ENCODE peak calls at places on chromosomes 11 and 22, in ten cellular contexts. One of them, this sample, is unnamed.

GRCh38 chr22:35970601-35971417 is 57.8 kb downstream of the RBFOX2 start:
- DNase-seq in RWPE1: no peak
- DNase-seq in astrocyte of the cerebellum: no peak
- DNase-seq in heart left ventricle: no peak
- DNase-seq in left lung: no peak
- DNase-seq in WTC11: no peak
- DNase-seq in tibial nerve: no peak
- DNase-seq in coronary artery: no peak
- DNase-seq in right lobe of liver: no peak
- DNase-seq in AG09309: no peak
- DNase-seq in this sample: no peak

GRCh38 chr22:48596111-48596860 is 1231.4 kb downstream of the BRD1 start:
- DNase-seq in tibial nerve: no peak
- DNase-seq in right lobe of liver: no peak
- DNase-seq in coronary artery: no peak
- DNase-seq in astrocyte of the cerebellum: no peak
- DNase-seq in WTC11: no peak
- DNase-seq in RWPE1: no peak
- DNase-seq in heart left ventricle: no peak
- DNase-seq in AG09309: no peak
- DNase-seq in left lung: no peak
- DNase-seq in this sample: no peak

GRCh38 chr11:132610216-132610615 is 922.1 kb downstream of the OPCML start:
- DNase-seq in coronary artery: no peak
- DNase-seq in tibial nerve: no peak
- DNase-seq in RWPE1: no peak
- DNase-seq in right lobe of liver: no peak
- DNase-seq in AG09309: no peak
- DNase-seq in heart left ventricle: no peak
- DNase-seq in WTC11: no peak
- DNase-seq in left lung: no peak
- DNase-seq in astrocyte of the cerebellum: peak; percentile 9
- DNase-seq in this sample: no peak

GRCh38 chr22:26718905-26719304 is 61.5 kb downstream of the MIAT start:
- DNase-seq in tibial nerve: no peak
- DNase-seq in RWPE1: no peak
- DNase-seq in left lung: no peak
- DNase-seq in coronary artery: no peak
- DNase-seq in WTC11: no peak
- DNase-seq in astrocyte of the cerebellum: peak; percentile 95
- DNase-seq in AG09309: peak; percentile 84
- DNase-seq in right lobe of liver: no peak
- DNase-seq in heart left ventricle: no peak
- DNase-seq in this sample: no peak

GRCh38 chr22:50530857-50531545 is 1.2 kb upstream of the TYMP start:
- DNase-seq in tibial nerve: peak; percentile 65
- DNase-seq in heart left ventricle: peak; percentile 90
- DNase-seq in coronary artery: no peak
- DNase-seq in WTC11: peak; percentile 79
- DNase-seq in astrocyte of the cerebellum: no peak
- DNase-seq in right lobe of liver: peak; percentile 97
- DNase-seq in AG09309: peak; percentile 35
- DNase-seq in RWPE1: no peak
- DNase-seq in left lung: peak; percentile 95
- DNase-seq in this sample: peak; percentile 93

GRCh38 chr22:20741634-20742581 is 32.0 kb upstream of the SERPIND1 start:
- DNase-seq in WTC11: peak; percentile 52
- DNase-seq in tibial nerve: no peak
- DNase-seq in heart left ventricle: no peak
- DNase-seq in astrocyte of the cerebellum: no peak
- DNase-seq in RWPE1: peak; percentile 38
- DNase-seq in left lung: no peak
- DNase-seq in coronary artery: no peak
- DNase-seq in right lobe of liver: no peak
- DNase-seq in AG09309: no peak
- DNase-seq in this sample: peak; percentile 67

GRCh38 chr11:62217191-62217748 is 8.8 kb downstream of the SCGB2A1 start:
- DNase-seq in left lung: no peak
- DNase-seq in astrocyte of the cerebellum: peak; percentile 2
- DNase-seq in right lobe of liver: no peak
- DNase-seq in heart left ventricle: no peak
- DNase-seq in RWPE1: peak; percentile 37
- DNase-seq in tibial nerve: no peak
- DNase-seq in WTC11: no peak
- DNase-seq in AG09309: no peak
- DNase-seq in coronary artery: no peak
- DNase-seq in this sample: no peak

GRCh38 chr11:69878144-69878883 is 59.1 kb upstream of the FGF3 start:
- DNase-seq in astrocyte of the cerebellum: no peak
- DNase-seq in tibial nerve: peak; percentile 2
- DNase-seq in coronary artery: no peak
- DNase-seq in AG09309: no peak
- DNase-seq in heart left ventricle: no peak
- DNase-seq in left lung: peak; percentile 27
- DNase-seq in WTC11: no peak
- DNase-seq in right lobe of liver: no peak
- DNase-seq in RWPE1: no peak
- DNase-seq in this sample: no peak

GRCh38 chr11:112627588-112628045 is 333.6 kb upstream of the NCAM1 start:
- DNase-seq in RWPE1: no peak
- DNase-seq in astrocyte of the cerebellum: no peak
- DNase-seq in WTC11: no peak
- DNase-seq in tibial nerve: no peak
- DNase-seq in coronary artery: no peak
- DNase-seq in heart left ventricle: no peak
- DNase-seq in AG09309: no peak
- DNase-seq in left lung: no peak
- DNase-seq in right lobe of liver: no peak
- DNase-seq in this sample: no peak

GRCh38 chr11:72598901-72599300 is 75.3 kb downstream of the PDE2A start:
- DNase-seq in AG09309: no peak
- DNase-seq in astrocyte of the cerebellum: no peak
- DNase-seq in heart left ventricle: peak; percentile 71
- DNase-seq in coronary artery: no peak
- DNase-seq in right lobe of liver: no peak
- DNase-seq in left lung: no peak
- DNase-seq in WTC11: peak; percentile 68
- DNase-seq in RWPE1: no peak
- DNase-seq in tibial nerve: no peak
- DNase-seq in this sample: no peak

GRCh38 chr11:128365044-128365443 is 222.3 kb downstream of the ETS1 start:
- DNase-seq in astrocyte of the cerebellum: peak; percentile 63
- DNase-seq in tibial nerve: no peak
- DNase-seq in RWPE1: peak; percentile 17
- DNase-seq in coronary artery: no peak
- DNase-seq in heart left ventricle: no peak
- DNase-seq in right lobe of liver: no peak
- DNase-seq in AG09309: peak; percentile 43
- DNase-seq in WTC11: no peak
- DNase-seq in left lung: no peak
- DNase-seq in this sample: peak; percentile 20

GRCh38 chr11:45982656-45983470 is 60.4 kb downstream of the LARGE2 start:
- DNase-seq in WTC11: peak; percentile 74
- DNase-seq in coronary artery: no peak
- DNase-seq in left lung: no peak
- DNase-seq in AG09309: no peak
- DNase-seq in tibial nerve: no peak
- DNase-seq in heart left ventricle: no peak
- DNase-seq in astrocyte of the cerebellum: peak; percentile 45
- DNase-seq in RWPE1: peak; percentile 75
- DNase-seq in right lobe of liver: no peak
- DNase-seq in this sample: peak; percentile 66

GRCh38 chr22:36562261-36562835 is 33.4 kb upstream of the EIF3D start:
- DNase-seq in left lung: no peak
- DNase-seq in WTC11: no peak
- DNase-seq in astrocyte of the cerebellum: no peak
- DNase-seq in AG09309: no peak
- DNase-seq in heart left ventricle: no peak
- DNase-seq in right lobe of liver: no peak
- DNase-seq in tibial nerve: no peak
- DNase-seq in RWPE1: peak; percentile 48
- DNase-seq in coronary artery: no peak
- DNase-seq in this sample: no peak

GRCh38 chr11:125167292-125167953 is 2.9 kb downstream of the PKNOX2 start:
- DNase-seq in RWPE1: no peak
- DNase-seq in WTC11: peak; percentile 69
- DNase-seq in AG09309: no peak
- DNase-seq in tibial nerve: no peak
- DNase-seq in coronary artery: no peak
- DNase-seq in heart left ventricle: peak; percentile 73
- DNase-seq in right lobe of liver: no peak
- DNase-seq in left lung: no peak
- DNase-seq in astrocyte of the cerebellum: no peak
- DNase-seq in this sample: no peak

GRCh38 chr22:45462034-45462655 is 40.5 kb upstream of the FBLN1 start:
- DNase-seq in astrocyte of the cerebellum: no peak
- DNase-seq in coronary artery: no peak
- DNase-seq in tibial nerve: no peak
- DNase-seq in left lung: no peak
- DNase-seq in WTC11: peak; percentile 21
- DNase-seq in right lobe of liver: no peak
- DNase-seq in heart left ventricle: no peak
- DNase-seq in AG09309: no peak
- DNase-seq in RWPE1: no peak
- DNase-seq in this sample: peak; percentile 5

GRCh38 chr11:80083561-80083960 is 642.7 kb upstream of the TENM4 start:
- DNase-seq in astrocyte of the cerebellum: no peak
- DNase-seq in coronary artery: no peak
- DNase-seq in AG09309: no peak
- DNase-seq in WTC11: no peak
- DNase-seq in heart left ventricle: no peak
- DNase-seq in left lung: no peak
- DNase-seq in right lobe of liver: no peak
- DNase-seq in RWPE1: peak; percentile 78
- DNase-seq in tibial nerve: no peak
- DNase-seq in this sample: no peak

GRCh38 chr22:20441631-20442484 is 4.2 kb upstream of the SCARF2 start:
- DNase-seq in heart left ventricle: peak; percentile 57
- DNase-seq in right lobe of liver: peak; percentile 47
- DNase-seq in left lung: no peak
- DNase-seq in astrocyte of the cerebellum: no peak
- DNase-seq in WTC11: no peak
- DNase-seq in AG09309: no peak
- DNase-seq in tibial nerve: no peak
- DNase-seq in RWPE1: no peak
- DNase-seq in coronary artery: no peak
- DNase-seq in this sample: no peak

GRCh38 chr11:103609117-103610066 is 427.0 kb upstream of the DDI1 start:
- DNase-seq in heart left ventricle: no peak
- DNase-seq in coronary artery: no peak
- DNase-seq in astrocyte of the cerebellum: peak; percentile 96
- DNase-seq in RWPE1: peak; percentile 87
- DNase-seq in AG09309: peak; percentile 85
- DNase-seq in left lung: no peak
- DNase-seq in tibial nerve: no peak
- DNase-seq in WTC11: peak; percentile 32
- DNase-seq in right lobe of liver: no peak
- DNase-seq in this sample: no peak

GRCh38 chr22:17201285-17201945 is 17.8 kb downstream of the ADA2 start:
- DNase-seq in astrocyte of the cerebellum: no peak
- DNase-seq in tibial nerve: no peak
- DNase-seq in right lobe of liver: no peak
- DNase-seq in WTC11: no peak
- DNase-seq in left lung: no peak
- DNase-seq in RWPE1: no peak
- DNase-seq in heart left ventricle: no peak
- DNase-seq in AG09309: no peak
- DNase-seq in coronary artery: no peak
- DNase-seq in this sample: no peak
- TF ChIP-seq CTCF in astrocyte of the cerebellum: peak; percentile 24
- TF ChIP-seq CTCF in tibial nerve: no peak
- TF ChIP-seq CTCF in right lobe of liver: peak; percentile 53
- TF ChIP-seq CTCF in WTC11: no peak
- TF ChIP-seq CTCF in left lung: no peak
- TF ChIP-seq CTCF in RWPE1: no peak
- TF ChIP-seq CTCF in heart left ventricle: peak; percentile 10
- TF ChIP-seq CTCF in AG09309: peak; percentile 25
- TF ChIP-seq CTCF in coronary artery: no peak
- TF ChIP-seq CTCF in this sample: no peak

DNA sequence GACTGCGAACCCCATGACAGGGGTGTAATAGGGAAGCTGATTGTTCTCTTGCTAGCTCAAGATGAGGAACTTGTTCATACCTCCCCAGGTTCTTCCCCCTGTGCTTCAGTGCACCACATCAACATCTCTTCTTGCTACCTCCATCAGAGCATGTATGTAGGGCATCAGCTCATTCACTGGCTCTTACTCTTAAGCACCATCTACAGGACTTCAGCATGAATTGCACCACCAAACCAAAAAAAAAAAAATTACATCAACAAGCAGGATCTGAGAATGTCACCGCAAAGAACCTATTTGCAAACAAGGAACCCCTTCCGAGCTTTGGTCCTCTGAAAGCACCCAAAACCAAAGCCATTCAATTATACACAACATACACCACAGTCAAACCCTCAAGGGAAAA is 2226.5 kb upstream of the RAG2 start:
- DNase-seq in AG09309: no peak
- DNase-seq in coronary artery: no peak
- DNase-seq in RWPE1: no peak
- DNase-seq in tibial nerve: no peak
- DNase-seq in heart left ventricle: no peak
- DNase-seq in WTC11: no peak
- DNase-seq in left lung: no peak
- DNase-seq in astrocyte of the cerebellum: no peak
- DNase-seq in right lobe of liver: no peak
- DNase-seq in this sample: no peak
- TF ChIP-seq CTCF in AG09309: no peak
- TF ChIP-seq CTCF in coronary artery: no peak
- TF ChIP-seq CTCF in RWPE1: no peak
- TF ChIP-seq CTCF in tibial nerve: no peak
- TF ChIP-seq CTCF in heart left ventricle: no peak
- TF ChIP-seq CTCF in WTC11: no peak
- TF ChIP-seq CTCF in left lung: no peak
- TF ChIP-seq CTCF in astrocyte of the cerebellum: peak; percentile 37
- TF ChIP-seq CTCF in right lobe of liver: peak; percentile 32
- TF ChIP-seq CTCF in this sample: no peak

DNA sequence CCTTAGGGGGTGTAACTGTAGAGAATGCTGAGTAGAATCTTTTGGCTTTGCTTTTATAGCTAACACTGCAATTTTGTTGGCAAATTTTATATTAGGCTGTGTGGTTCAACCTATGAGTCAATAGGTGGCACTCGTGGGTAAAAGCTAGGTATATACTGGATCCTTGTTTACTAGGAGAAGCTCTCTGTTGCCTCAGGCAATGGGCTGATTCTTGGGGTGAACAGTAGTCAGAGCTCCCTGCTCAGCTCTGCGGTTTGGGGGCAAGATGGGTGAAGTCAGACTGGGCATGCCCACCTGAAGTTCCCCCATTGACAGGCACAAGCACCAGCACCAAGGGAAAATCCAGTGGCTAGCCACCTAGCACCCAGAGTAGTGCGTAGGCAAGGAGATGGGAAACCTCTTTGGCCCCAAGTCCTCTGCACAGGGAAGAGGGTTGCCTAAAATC is 238.7 kb downstream of the FAM181B start:
- DNase-seq in right lobe of liver: no peak
- DNase-seq in left lung: no peak
- DNase-seq in AG09309: no peak
- DNase-seq in tibial nerve: no peak
- DNase-seq in coronary artery: no peak
- DNase-seq in WTC11: peak; percentile 28
- DNase-seq in RWPE1: no peak
- DNase-seq in heart left ventricle: no peak
- DNase-seq in astrocyte of the cerebellum: no peak
- DNase-seq in this sample: no peak
- TF ChIP-seq CTCF in right lobe of liver: no peak
- TF ChIP-seq CTCF in left lung: no peak
- TF ChIP-seq CTCF in AG09309: no peak
- TF ChIP-seq CTCF in tibial nerve: peak; percentile 16
- TF ChIP-seq CTCF in coronary artery: no peak
- TF ChIP-seq CTCF in WTC11: peak; percentile 35
- TF ChIP-seq CTCF in RWPE1: no peak
- TF ChIP-seq CTCF in heart left ventricle: no peak
- TF ChIP-seq CTCF in astrocyte of the cerebellum: no peak
- TF ChIP-seq CTCF in this sample: no peak

GRCh38 chr11:9153651-9154050 is 62.3 kb upstream of the SCUBE2 start:
- DNase-seq in coronary artery: no peak
- DNase-seq in RWPE1: no peak
- DNase-seq in astrocyte of the cerebellum: no peak
- DNase-seq in AG09309: no peak
- DNase-seq in heart left ventricle: no peak
- DNase-seq in right lobe of liver: no peak
- DNase-seq in left lung: no peak
- DNase-seq in WTC11: no peak
- DNase-seq in tibial nerve: no peak
- DNase-seq in this sample: no peak
- TF ChIP-seq CTCF in coronary artery: no peak
- TF ChIP-seq CTCF in RWPE1: no peak
- TF ChIP-seq CTCF in astrocyte of the cerebellum: no peak
- TF ChIP-seq CTCF in AG09309: no peak
- TF ChIP-seq CTCF in heart left ventricle: no peak
- TF ChIP-seq CTCF in right lobe of liver: no peak
- TF ChIP-seq CTCF in left lung: no peak
- TF ChIP-seq CTCF in WTC11: no peak
- TF ChIP-seq CTCF in tibial nerve: no peak
- TF ChIP-seq CTCF in this sample: no peak

This sample was measured in activated CD8-positive, alpha-beta T cell treated with anti-CD3 and anti-CD28 coated beads for 36 hours.